ENCODE peak calls at places on chromosomes 6 and 20, in nine cellular contexts. One of them, this sample, is unnamed.

GRCh38 chr6:10355115-10355702 is 59.7 kb downstream of the TFAP2A start:
- DNase-seq in naive thymus-derived CD4-positive, alpha-beta T cell: no peak
- DNase-seq in body of pancreas: no peak
- DNase-seq in IMR-90: no peak
- DNase-seq in GM23338: no peak
- DNase-seq in sigmoid colon: no peak
- DNase-seq in psoas muscle: no peak
- DNase-seq in ovary: no peak
- DNase-seq in prostate gland: no peak
- DNase-seq in this sample: no peak

GRCh38 chr6:1636971-1637871 is 27.5 kb downstream of the FOXC1 start:
- DNase-seq in naive thymus-derived CD4-positive, alpha-beta T cell: no peak
- DNase-seq in body of pancreas: peak
- DNase-seq in IMR-90: peak
- DNase-seq in GM23338: no peak
- DNase-seq in sigmoid colon: peak
- DNase-seq in psoas muscle: no peak
- DNase-seq in ovary: no peak
- DNase-seq in prostate gland: no peak
- DNase-seq in this sample: no peak

GRCh38 chr6:164695896-164696295 is 613.5 kb downstream of the C6orf118 start:
- DNase-seq in naive thymus-derived CD4-positive, alpha-beta T cell: no peak
- DNase-seq in body of pancreas: no peak
- DNase-seq in IMR-90: no peak
- DNase-seq in GM23338: peak
- DNase-seq in sigmoid colon: no peak
- DNase-seq in psoas muscle: no peak
- DNase-seq in ovary: no peak
- DNase-seq in prostate gland: no peak
- DNase-seq in this sample: no peak

GRCh38 chr20:40965671-40966070 is 63.0 kb upstream of the TOP1 start:
- DNase-seq in naive thymus-derived CD4-positive, alpha-beta T cell: no peak
- DNase-seq in body of pancreas: no peak
- DNase-seq in IMR-90: no peak
- DNase-seq in GM23338: no peak
- DNase-seq in sigmoid colon: peak
- DNase-seq in psoas muscle: no peak
- DNase-seq in ovary: no peak
- DNase-seq in prostate gland: no peak
- DNase-seq in this sample: no peak

GRCh38 chr6:167764713-167765479 is 61.8 kb upstream of the AFDN start:
- DNase-seq in naive thymus-derived CD4-positive, alpha-beta T cell: no peak
- DNase-seq in body of pancreas: no peak
- DNase-seq in IMR-90: no peak
- DNase-seq in GM23338: no peak
- DNase-seq in sigmoid colon: peak
- DNase-seq in psoas muscle: no peak
- DNase-seq in ovary: no peak
- DNase-seq in prostate gland: no peak
- DNase-seq in this sample: no peak

GRCh38 chr6:300026-300425 is 7.7 kb downstream of the DUSP22 start:
- DNase-seq in naive thymus-derived CD4-positive, alpha-beta T cell: no peak
- DNase-seq in body of pancreas: no peak
- DNase-seq in IMR-90: no peak
- DNase-seq in GM23338: no peak
- DNase-seq in sigmoid colon: no peak
- DNase-seq in psoas muscle: no peak
- DNase-seq in ovary: no peak
- DNase-seq in prostate gland: no peak
- DNase-seq in this sample: no peak

GRCh38 chr6:131317516-131317915 is 182.2 kb downstream of the AKAP7 start:
- DNase-seq in naive thymus-derived CD4-positive, alpha-beta T cell: no peak
- DNase-seq in body of pancreas: no peak
- DNase-seq in IMR-90: peak
- DNase-seq in GM23338: no peak
- DNase-seq in sigmoid colon: no peak
- DNase-seq in psoas muscle: no peak
- DNase-seq in ovary: no peak
- DNase-seq in prostate gland: no peak
- DNase-seq in this sample: no peak

GRCh38 chr20:41989935-41990635 is 371.9 kb upstream of the CHD6 start:
- DNase-seq in naive thymus-derived CD4-positive, alpha-beta T cell: no peak
- DNase-seq in body of pancreas: no peak
- DNase-seq in IMR-90: no peak
- DNase-seq in GM23338: no peak
- DNase-seq in sigmoid colon: no peak
- DNase-seq in psoas muscle: no peak
- DNase-seq in ovary: no peak
- DNase-seq in prostate gland: no peak
- DNase-seq in this sample: no peak

GRCh38 chr6:84568971-84569370 is 195.4 kb downstream of the TBX18 start:
- DNase-seq in naive thymus-derived CD4-positive, alpha-beta T cell: no peak
- DNase-seq in body of pancreas: no peak
- DNase-seq in IMR-90: peak
- DNase-seq in GM23338: peak
- DNase-seq in sigmoid colon: no peak
- DNase-seq in psoas muscle: no peak
- DNase-seq in ovary: no peak
- DNase-seq in prostate gland: no peak
- DNase-seq in this sample: no peak

GRCh38 chr6:16674666-16675392 is 86.4 kb downstream of the ATXN1 start:
- DNase-seq in naive thymus-derived CD4-positive, alpha-beta T cell: no peak
- DNase-seq in body of pancreas: no peak
- DNase-seq in IMR-90: peak
- DNase-seq in GM23338: no peak
- DNase-seq in sigmoid colon: no peak
- DNase-seq in psoas muscle: no peak
- DNase-seq in ovary: no peak
- DNase-seq in prostate gland: no peak
- DNase-seq in this sample: no peak

GRCh38 chr6:37556884-37557644 is 57.4 kb upstream of the CCDC167 start:
- DNase-seq in naive thymus-derived CD4-positive, alpha-beta T cell: no peak
- DNase-seq in body of pancreas: no peak
- DNase-seq in IMR-90: no peak
- DNase-seq in GM23338: no peak
- DNase-seq in sigmoid colon: no peak
- DNase-seq in psoas muscle: no peak
- DNase-seq in ovary: no peak
- DNase-seq in prostate gland: no peak
- DNase-seq in this sample: no peak

GRCh38 chr6:88166901-88167624 is 916 bp upstream of the CNR1 start:
- DNase-seq in naive thymus-derived CD4-positive, alpha-beta T cell: no peak
- DNase-seq in body of pancreas: no peak
- DNase-seq in IMR-90: no peak
- DNase-seq in GM23338: peak
- DNase-seq in sigmoid colon: peak
- DNase-seq in psoas muscle: no peak
- DNase-seq in ovary: no peak
- DNase-seq in prostate gland: no peak
- DNase-seq in this sample: no peak

GRCh38 chr6:163329991-163330390 is 84.5 kb upstream of the QKI start:
- DNase-seq in naive thymus-derived CD4-positive, alpha-beta T cell: no peak
- DNase-seq in body of pancreas: no peak
- DNase-seq in IMR-90: no peak
- DNase-seq in GM23338: peak
- DNase-seq in sigmoid colon: no peak
- DNase-seq in psoas muscle: no peak
- DNase-seq in ovary: no peak
- DNase-seq in prostate gland: no peak
- DNase-seq in this sample: no peak

GRCh38 chr20:63890616-63891015 is 4.3 kb upstream of the DNAJC5 start:
- DNase-seq in naive thymus-derived CD4-positive, alpha-beta T cell: no peak
- DNase-seq in body of pancreas: no peak
- DNase-seq in IMR-90: no peak
- DNase-seq in GM23338: no peak
- DNase-seq in sigmoid colon: no peak
- DNase-seq in psoas muscle: no peak
- DNase-seq in ovary: no peak
- DNase-seq in prostate gland: no peak
- DNase-seq in this sample: no peak

GRCh38 chr6:97322811-97323210 is 39.8 kb upstream of the MMS22L start:
- DNase-seq in naive thymus-derived CD4-positive, alpha-beta T cell: no peak
- DNase-seq in body of pancreas: no peak
- DNase-seq in IMR-90: peak
- DNase-seq in GM23338: no peak
- DNase-seq in sigmoid colon: no peak
- DNase-seq in psoas muscle: no peak
- DNase-seq in ovary: no peak
- DNase-seq in prostate gland: no peak
- DNase-seq in this sample: no peak

DNA sequence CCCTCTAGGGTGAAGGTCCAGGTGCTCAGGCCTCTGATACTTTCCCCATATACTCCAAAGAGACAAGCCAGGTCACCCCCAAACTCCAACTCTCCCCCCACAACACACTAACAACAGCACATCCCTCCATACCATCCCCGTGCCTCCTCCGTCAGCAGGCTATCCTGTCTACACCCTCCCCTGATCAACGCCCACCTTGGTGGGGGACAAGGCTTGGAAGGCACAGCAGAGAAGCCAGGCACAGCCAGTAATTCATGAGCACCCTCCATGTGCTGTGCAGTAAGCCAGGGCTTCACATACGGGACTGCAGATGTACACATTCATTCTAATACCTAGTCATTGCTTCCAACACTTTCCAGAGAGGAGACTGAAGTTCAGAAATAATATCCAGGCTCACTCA is 57.6 kb downstream of the TRERF1 start:
- DNase-seq in naive thymus-derived CD4-positive, alpha-beta T cell: no peak
- DNase-seq in body of pancreas: no peak
- DNase-seq in IMR-90: no peak
- DNase-seq in GM23338: no peak
- DNase-seq in sigmoid colon: no peak
- DNase-seq in psoas muscle: no peak
- DNase-seq in ovary: no peak
- DNase-seq in prostate gland: no peak
- DNase-seq in this sample: no peak
- H3K27ac ChIP-seq in naive thymus-derived CD4-positive, alpha-beta T cell: peak
- H3K27ac ChIP-seq in body of pancreas: no peak
- H3K27ac ChIP-seq in IMR-90: no peak
- H3K27ac ChIP-seq in GM23338: no peak
- H3K27ac ChIP-seq in sigmoid colon: no peak
- H3K27ac ChIP-seq in psoas muscle: no peak
- H3K27ac ChIP-seq in ovary: no peak
- H3K27ac ChIP-seq in prostate gland: no peak
- H3K27ac ChIP-seq in this sample: no peak

GRCh38 chr20:2840967-2841531 is 504 bp downstream of the VPS16 start:
- DNase-seq in naive thymus-derived CD4-positive, alpha-beta T cell: peak
- DNase-seq in body of pancreas: peak
- DNase-seq in IMR-90: peak
- DNase-seq in GM23338: peak
- DNase-seq in sigmoid colon: peak
- DNase-seq in psoas muscle: peak
- DNase-seq in ovary: peak
- DNase-seq in prostate gland: peak
- DNase-seq in this sample: peak

GRCh38 chr20:2840138-2840966 is at the start of the genes PCED1A and VPS16:
- DNase-seq in naive thymus-derived CD4-positive, alpha-beta T cell: peak
- DNase-seq in body of pancreas: peak
- DNase-seq in IMR-90: peak
- DNase-seq in GM23338: peak
- DNase-seq in sigmoid colon: peak
- DNase-seq in psoas muscle: peak
- DNase-seq in ovary: peak
- DNase-seq in prostate gland: peak
- DNase-seq in this sample: peak

GRCh38 chr20:2838170-2838797 is 2.2 kb downstream of the PCED1A start:
- DNase-seq in naive thymus-derived CD4-positive, alpha-beta T cell: no peak
- DNase-seq in body of pancreas: no peak
- DNase-seq in IMR-90: no peak
- DNase-seq in GM23338: no peak
- DNase-seq in sigmoid colon: no peak
- DNase-seq in psoas muscle: no peak
- DNase-seq in ovary: no peak
- DNase-seq in prostate gland: no peak
- DNase-seq in this sample: no peak

GRCh38 chr20:2838847-2839671 is 1.4 kb downstream of the PCED1A start:
- DNase-seq in naive thymus-derived CD4-positive, alpha-beta T cell: no peak
- DNase-seq in body of pancreas: no peak
- DNase-seq in IMR-90: no peak
- DNase-seq in GM23338: no peak
- DNase-seq in sigmoid colon: no peak
- DNase-seq in psoas muscle: no peak
- DNase-seq in ovary: no peak
- DNase-seq in prostate gland: no peak
- DNase-seq in this sample: no peak

GRCh38 chr20:2839732-2840137 is 720 bp downstream of the PCED1A start:
- DNase-seq in naive thymus-derived CD4-positive, alpha-beta T cell: no peak
- DNase-seq in body of pancreas: no peak
- DNase-seq in IMR-90: no peak
- DNase-seq in GM23338: no peak
- DNase-seq in sigmoid colon: no peak
- DNase-seq in psoas muscle: peak
- DNase-seq in ovary: no peak
- DNase-seq in prostate gland: no peak
- DNase-seq in this sample: no peak
- H3K27ac ChIP-seq in naive thymus-derived CD4-positive, alpha-beta T cell: peak
- H3K27ac ChIP-seq in body of pancreas: peak
- H3K27ac ChIP-seq in IMR-90: no peak
- H3K27ac ChIP-seq in GM23338: no peak
- H3K27ac ChIP-seq in sigmoid colon: peak
- H3K27ac ChIP-seq in psoas muscle: peak
- H3K27ac ChIP-seq in ovary: peak
- H3K27ac ChIP-seq in prostate gland: no peak
- H3K27ac ChIP-seq in this sample: peak

DNA sequence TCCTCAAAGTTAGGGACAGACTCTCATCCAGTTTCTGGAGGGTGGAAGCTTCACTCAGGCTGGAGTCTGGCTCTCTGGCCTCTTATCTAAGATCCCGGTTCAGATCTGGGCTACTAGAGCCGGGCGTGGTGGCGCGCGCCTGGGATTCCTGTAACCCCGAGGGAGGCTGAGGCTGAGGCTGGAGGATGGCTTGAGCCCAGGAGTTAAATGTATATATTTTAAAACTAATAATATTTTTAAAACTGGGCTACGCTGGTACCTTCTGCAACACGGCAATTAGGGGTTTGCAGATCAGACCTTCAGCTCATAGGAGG is 710 bp upstream of the ZNF343 start:
- DNase-seq in naive thymus-derived CD4-positive, alpha-beta T cell: no peak
- DNase-seq in body of pancreas: no peak
- DNase-seq in IMR-90: no peak
- DNase-seq in GM23338: peak
- DNase-seq in sigmoid colon: no peak
- DNase-seq in psoas muscle: no peak
- DNase-seq in ovary: no peak
- DNase-seq in prostate gland: no peak
- DNase-seq in this sample: no peak
- H3K27ac ChIP-seq in naive thymus-derived CD4-positive, alpha-beta T cell: peak
- H3K27ac ChIP-seq in body of pancreas: peak
- H3K27ac ChIP-seq in IMR-90: peak
- H3K27ac ChIP-seq in GM23338: no peak
- H3K27ac ChIP-seq in sigmoid colon: peak
- H3K27ac ChIP-seq in psoas muscle: peak
- H3K27ac ChIP-seq in ovary: no peak
- H3K27ac ChIP-seq in prostate gland: peak
- H3K27ac ChIP-seq in this sample: peak

DNA sequence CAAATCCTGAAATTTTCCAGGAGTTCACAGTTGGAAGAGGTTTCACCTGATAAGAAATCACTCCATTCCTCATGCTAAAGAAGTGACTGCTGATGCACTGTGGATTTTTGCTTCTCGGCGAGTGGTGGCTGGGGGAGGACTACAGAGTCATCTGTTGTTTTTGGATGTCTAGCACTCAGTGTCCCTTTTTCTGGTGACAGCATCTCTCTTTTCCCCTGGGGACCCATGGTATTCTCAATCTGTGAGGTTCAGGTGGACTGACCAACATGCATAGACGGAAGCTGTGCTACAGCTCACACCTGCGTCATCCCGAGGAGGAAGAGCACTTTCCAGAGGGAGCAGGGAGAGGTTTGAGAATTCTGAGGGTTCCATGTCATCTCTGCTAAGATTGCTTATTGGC is 42.7 kb upstream of the ZNF831 start:
- DNase-seq in naive thymus-derived CD4-positive, alpha-beta T cell: no peak
- DNase-seq in body of pancreas: no peak
- DNase-seq in IMR-90: no peak
- DNase-seq in GM23338: no peak
- DNase-seq in sigmoid colon: no peak
- DNase-seq in psoas muscle: no peak
- DNase-seq in ovary: no peak
- DNase-seq in prostate gland: no peak
- DNase-seq in this sample: no peak
- H3K27ac ChIP-seq in naive thymus-derived CD4-positive, alpha-beta T cell: peak
- H3K27ac ChIP-seq in body of pancreas: no peak
- H3K27ac ChIP-seq in IMR-90: no peak
- H3K27ac ChIP-seq in GM23338: no peak
- H3K27ac ChIP-seq in sigmoid colon: no peak
- H3K27ac ChIP-seq in psoas muscle: no peak
- H3K27ac ChIP-seq in ovary: no peak
- H3K27ac ChIP-seq in prostate gland: no peak
- H3K27ac ChIP-seq in this sample: no peak

This sample was measured in substantia nigra.